ENCODE peak calls at places on chromosomes 1 and 21, in eight cellular contexts. D is stimulated activated CD4-positive, alpha-beta T cell treated with anti-CD3 and anti-CD28 coated beads, Interleukin-12 subunit alpha, Interleukin-12 subunit beta, amount 100 ng/mL, for 4 hours; N is bronchial epithelial cell; H is upper lobe of right lung; U is left ventricle myocardium superior; L is hypothalamus; K is midbrain; M is lower leg skin. W is an unnamed sample.

GRCh38 chr1:39098569-39099250 is 72.6 kb downstream of the NDUFS5 start:
- DNase-seq in N (peak; percentile 78), M (peak; percentile 71), H (peak; percentile 71), U (peak; percentile 52), L (no peak), D (peak; percentile 45), K (peak; percentile 83), W (peak; percentile 100)

GRCh38 chr1:206693029-206693428 is 8.3 kb downstream of the MAPKAPK2 start:
- DNase-seq in L (no peak), M (no peak), H (no peak), N (no peak), U (peak; percentile 94), K (peak; percentile 38), D (no peak), W (no peak)

GRCh38 chr21:27693376-27693775 is 726.5 kb upstream of the ADAMTS5 start:
- DNase-seq in L (no peak), D (no peak), N (peak; percentile 99), H (no peak), U (no peak), M (no peak), K (no peak), W (no peak)

GRCh38 chr1:231192620-231193163 is 30.8 kb downstream of the TRIM67 start:
- DNase-seq in N (no peak), H (peak; percentile 81), D (no peak), U (peak; percentile 62), K (peak; percentile 61), M (no peak), L (no peak), W (no peak)

GRCh38 chr1:79849388-79849787 is 842.9 kb upstream of the ADGRL4 start:
- DNase-seq in L (no peak), U (no peak), N (no peak), D (no peak), K (no peak), H (no peak), M (no peak), W (no peak)

GRCh38 chr1:183234660-183235476 is 48.8 kb downstream of the LAMC2 start:
- DNase-seq in H (no peak), N (peak; percentile 98), D (no peak), K (peak; percentile 26), U (peak; percentile 57), L (no peak), M (peak; percentile 88), W (peak; percentile 33)

GRCh38 chr21:42003051-42003461 is 7.1 kb downstream of the ZBTB21 start:
- DNase-seq in N (peak; percentile 32), D (peak; percentile 23), U (no peak), M (no peak), K (no peak), L (no peak), H (peak; percentile 60), W (no peak)

GRCh38 chr1:64915381-64916274 is 50.7 kb downstream of the JAK1 start:
- DNase-seq in D (no peak), M (no peak), L (no peak), K (no peak), N (peak; percentile 93), H (no peak), U (no peak), W (no peak)

GRCh38 chr1:27428316-27429028 is 36.0 kb downstream of the GPR3 start:
- DNase-seq in U (peak; percentile 69), L (no peak), M (no peak), N (no peak), H (no peak), D (peak; percentile 20), K (peak; percentile 38), W (no peak)

GRCh38 chr21:37219766-37220432 is 47.2 kb downstream of the VPS26C start:
- DNase-seq in M (no peak), N (peak; percentile 13), K (no peak), L (no peak), H (no peak), D (no peak), U (no peak), W (no peak)

GRCh38 chr1:57824535-57824934 is 400.7 kb upstream of the DAB1 start:
- DNase-seq in M (no peak), L (no peak), U (no peak), D (no peak), H (no peak), K (no peak), N (peak; percentile 87), W (no peak)

GRCh38 chr1:246450485-246451251 is 56.4 kb downstream of the SMYD3 start:
- DNase-seq in H (no peak), U (no peak), K (peak; percentile 29), L (no peak), M (no peak), N (peak; percentile 53), D (no peak), W (peak; percentile 63)

GRCh38 chr1:59667020-59667419 is 147.7 kb upstream of the HOOK1 start:
- DNase-seq in D (no peak), H (no peak), N (no peak), M (no peak), L (no peak), K (no peak), U (no peak), W (no peak)

GRCh38 chr1:40825430-40825778 is 36.8 kb downstream of the CITED4 start:
- DNase-seq in K (no peak), N (no peak), D (no peak), L (no peak), H (no peak), U (peak; percentile 20), M (no peak), W (no peak)

GRCh38 chr1:155466996-155467395 is 95.6 kb downstream of the ASH1L start:
- DNase-seq in M (no peak), H (no peak), U (no peak), K (no peak), D (no peak), L (no peak), N (peak; percentile 79), W (no peak)

GRCh38 chr1:110449661-110450651 is 993 bp upstream of the PROK1 start:
- DNase-seq in H (no peak), U (no peak), M (no peak), L (no peak), D (no peak), N (no peak), K (no peak), W (no peak)

GRCh38 chr1:210244746-210245367 is 12.3 kb downstream of the SERTAD4 start:
- DNase-seq in M (no peak), N (no peak), H (no peak), L (no peak), D (no peak), U (no peak), K (no peak), W (no peak)

GRCh38 chr1:78171736-78172590 is 126.2 kb downstream of the GIPC2 start:
- DNase-seq in N (peak; percentile 87), H (no peak), L (no peak), D (no peak), U (no peak), K (no peak), M (no peak), W (no peak)

GRCh38 chr1:228960705-228961104 is 225.4 kb downstream of the RHOU start:
- DNase-seq in K (no peak), U (no peak), M (no peak), D (no peak), H (no peak), L (no peak), N (no peak), W (no peak)

GRCh38 chr1:243926299-243926698 is 76.3 kb upstream of the AKT3 start:
- DNase-seq in D (no peak), H (no peak), N (no peak), U (no peak), M (no peak), K (no peak), L (no peak), W (no peak)

GRCh38 chr1:45622891-45623394 is 911 bp downstream of the CCDC17 start:
- DNase-seq in K (no peak), L (no peak), H (no peak), U (peak; percentile 52), D (no peak), M (no peak), N (no peak), W (no peak)

GRCh38 chr1:26268290-26269197 is 11.3 kb upstream of the SH3BGRL3 start:
- DNase-seq in H (no peak), M (no peak), D (no peak), L (no peak), N (no peak), U (no peak), K (no peak), W (no peak)

GRCh38 chr1:90396917-90397316 is 320.2 kb downstream of the BARHL2 start:
- DNase-seq in D (no peak), K (no peak), M (no peak), U (no peak), H (no peak), L (no peak), N (no peak), W (no peak)

GRCh38 chr1:109807822-109808680 is 44.3 kb upstream of the EPS8L3 start:
- DNase-seq in D (no peak), L (no peak), N (peak; percentile 40), M (no peak), H (peak; percentile 50), K (no peak), U (no peak), W (no peak)

GRCh38 chr1:1373051-1373450 is 2.0 kb downstream of the AURKAIP1 start:
- DNase-seq in H (no peak), D (no peak), U (peak; percentile 30), K (no peak), L (no peak), M (no peak), N (no peak), W (no peak)

GRCh38 chr1:79197421-79197820 is 190.9 kb upstream of the ADGRL4 start:
- DNase-seq in L (no peak), H (no peak), K (no peak), D (no peak), U (no peak), N (peak; percentile 39), M (no peak), W (peak; percentile 10)

GRCh38 chr1:156053770-156054499 is at the start of gene UBQLN4:
- DNase-seq in H (peak; percentile 94), L (peak; percentile 60), N (peak; percentile 53), U (peak; percentile 92), M (peak; percentile 75), D (peak; percentile 83), K (peak; percentile 91), W (peak; percentile 54)

GRCh38 chr1:101820080-101820479 is 176.6 kb downstream of the OLFM3 start:
- DNase-seq in L (no peak), K (peak; percentile 11), D (no peak), U (no peak), H (no peak), M (no peak), N (peak; percentile 34), W (no peak)

GRCh38 chr21:16468191-16468590 is 738.4 kb downstream of the USP25 start:
- DNase-seq in K (no peak), H (no peak), L (no peak), M (no peak), N (peak; percentile 29), D (no peak), U (no peak), W (no peak)

GRCh38 chr21:42654179-42654912 is 925 bp downstream of the PDE9A start:
- DNase-seq in U (no peak), L (no peak), N (no peak), H (peak; percentile 63), K (no peak), M (no peak), D (no peak), W (no peak)

GRCh38 chr1:86082183-86082582 is 74.4 kb downstream of the COL24A1 start:
- DNase-seq in D (no peak), L (no peak), H (no peak), K (no peak), U (no peak), M (no peak), N (peak; percentile 28), W (no peak)

GRCh38 chr1:19374926-19375325 is 62.8 kb downstream of the SLC66A1 start:
- DNase-seq in U (no peak), D (no peak), N (no peak), M (no peak), K (no peak), L (no peak), H (no peak), W (no peak)

GRCh38 chr1:40848530-40849189 is 13.5 kb downstream of the CITED4 start:
- DNase-seq in L (no peak), N (peak; percentile 68), U (peak; percentile 67), D (no peak), K (peak; percentile 62), H (peak; percentile 77), M (no peak), W (peak; percentile 99)

GRCh38 chr1:212132040-212132439 is 96.5 kb downstream of the DTL start:
- DNase-seq in H (no peak), L (no peak), K (no peak), D (no peak), N (peak; percentile 40), U (no peak), M (no peak), W (no peak)